ENCODE peak calls at places on chromosomes 12 and 14, in seven cellular contexts. M is H1; N is right cardiac atrium; F is tibial artery; K is body of pancreas; H is naive thymus-derived CD4-positive, alpha-beta T cell; L is spleen. W is an unnamed sample.

GRCh38 chr12:34404377-34405285 is 382.3 kb downstream of the ALG10 start:
- DNase-seq in K (no peak), L (peak; percentile 43), M (no peak), N (no peak), H (no peak), F (peak; percentile 7), W (peak; percentile 20)

GRCh38 chr12:117533687-117534086 is 172.3 kb upstream of the NOS1 start:
- DNase-seq in N (no peak), K (peak; percentile 12), L (no peak), M (no peak), H (no peak), F (no peak), W (no peak)

GRCh38 chr12:31682136-31682962 is 22.9 kb downstream of the ETFBKMT start:
- DNase-seq in F (peak; percentile 30), H (peak; percentile 66), K (peak; percentile 44), L (peak; percentile 83), N (no peak), M (peak; percentile 69), W (no peak)

GRCh38 chr14:93543766-93544165 is 113.0 kb downstream of the UNC79 start:
- DNase-seq in F (no peak), H (no peak), N (no peak), K (no peak), M (no peak), L (no peak), W (no peak)

GRCh38 chr12:47100146-47100545 is 20.4 kb upstream of the AMIGO2 start:
- DNase-seq in F (no peak), M (no peak), N (no peak), H (no peak), L (no peak), K (no peak), W (no peak)

GRCh38 chr12:69916541-69917270 is 91.7 kb downstream of the MYRFL start:
- DNase-seq in K (no peak), H (no peak), M (no peak), N (peak; percentile 43), L (no peak), F (no peak), W (no peak)

GRCh38 chr14:22552001-22552826 is 36.8 kb downstream of the DAD1 start:
- DNase-seq in K (no peak), F (no peak), M (no peak), L (no peak), H (no peak), N (no peak), W (no peak)

GRCh38 chr12:20142956-20143355 is 225.4 kb upstream of the PDE3A start:
- DNase-seq in K (no peak), N (no peak), H (no peak), M (no peak), L (no peak), F (no peak), W (no peak)

GRCh38 chr14:98184467-98184866 is 1087.5 kb downstream of the BCL11B start:
- DNase-seq in K (no peak), L (no peak), F (no peak), M (no peak), N (no peak), H (no peak), W (no peak)

GRCh38 chr14:68548194-68549056 is 244.4 kb downstream of the ZFP36L1 start:
- DNase-seq in F (peak; percentile 93), K (peak; percentile 58), H (no peak), L (no peak), M (no peak), N (peak; percentile 96), W (peak; percentile 99)

GRCh38 chr12:6341439-6342139 is at the start of gene TNFRSF1A:
- DNase-seq in N (peak; percentile 89), F (peak; percentile 85), L (peak; percentile 87), M (no peak), H (peak; percentile 53), K (peak; percentile 78), W (peak; percentile 75)

GRCh38 chr14:100305446-100306255 is 593 bp downstream of the SLC25A29 start:
- DNase-seq in L (peak; percentile 90), N (peak; percentile 78), F (no peak), K (peak; percentile 33), H (peak; percentile 26), M (no peak), W (no peak)

GRCh38 chr14:104968153-104968527 is 10.0 kb downstream of the AHNAK2 start:
- DNase-seq in N (peak; percentile 95), F (peak; percentile 88), H (no peak), K (peak; percentile 44), L (peak; percentile 74), M (no peak), W (peak; percentile 94)

GRCh38 chr14:29536886-29537511 is 390.6 kb downstream of the PRKD1 start:
- DNase-seq in F (no peak), L (no peak), M (no peak), K (no peak), H (no peak), N (no peak), W (no peak)

GRCh38 chr12:111448266-111448830 is 42.6 kb downstream of the SH2B3 start:
- DNase-seq in K (no peak), L (no peak), M (no peak), H (no peak), F (no peak), N (no peak), W (no peak)

GRCh38 chr12:38771871-38772270 is 133.5 kb downstream of the CPNE8 start:
- DNase-seq in M (no peak), H (no peak), F (no peak), L (no peak), K (no peak), N (no peak), W (no peak)

GRCh38 chr12:48924617-48925217 is 575 bp downstream of the FKBP11 start:
- DNase-seq in H (peak; percentile 77), M (peak; percentile 29), N (peak; percentile 78), L (peak; percentile 92), K (peak; percentile 71), F (peak; percentile 29), W (no peak)

GRCh38 chr14:62097072-62097471 is 334.9 kb downstream of the SNAPC1 start:
- DNase-seq in F (no peak), M (no peak), L (no peak), K (no peak), H (no peak), N (no peak), W (no peak)
- H3K27ac ChIP-seq in F (no peak overlapping the region), M (no peak overlapping the region), L (peak overlapping the region; percentile 13), K (no peak overlapping the region), H (no peak overlapping the region), N (no peak overlapping the region), W (no peak overlapping the region)

GRCh38 chr14:53613404-53614253 is 343.0 kb downstream of the BMP4 start:
- DNase-seq in H (no peak), K (peak; percentile 55), M (no peak), L (peak; percentile 75), N (no peak), F (no peak), W (peak; percentile 70)
- H3K27ac ChIP-seq in H (no peak overlapping the region), K (peak overlapping the region; percentile 72), M (no peak overlapping the region), L (peak overlapping the region; percentile 62), N (no peak overlapping the region), F (no peak overlapping the region), W (no peak overlapping the region)

DNA sequence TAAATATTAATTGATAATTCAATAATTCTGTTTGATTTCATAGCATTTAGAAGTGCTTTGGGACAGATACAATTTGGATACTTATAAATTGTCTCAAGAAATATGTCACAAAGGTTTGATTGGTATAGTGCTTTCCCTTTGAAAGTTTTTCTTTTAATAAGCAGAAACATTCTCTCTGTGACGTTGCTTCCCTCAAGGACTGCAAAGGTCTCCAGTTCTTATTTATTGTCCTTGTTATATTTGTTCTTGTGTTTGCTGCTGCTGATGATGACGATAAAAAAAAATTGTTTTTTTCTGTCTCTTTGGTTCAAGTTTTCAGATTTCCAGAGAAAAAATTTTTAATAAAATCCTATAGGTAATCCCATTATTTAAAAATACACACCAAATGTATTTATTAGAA is 176.3 kb upstream of the CLEC14A start:
- DNase-seq in H (no peak), M (no peak), L (no peak), F (no peak), K (no peak), N (no peak), W (no peak)
- H3K27ac ChIP-seq in H (no peak overlapping the region), M (no peak overlapping the region), L (no peak overlapping the region), F (no peak overlapping the region), K (no peak overlapping the region), N (no peak overlapping the region), W (no peak overlapping the region)

DNA sequence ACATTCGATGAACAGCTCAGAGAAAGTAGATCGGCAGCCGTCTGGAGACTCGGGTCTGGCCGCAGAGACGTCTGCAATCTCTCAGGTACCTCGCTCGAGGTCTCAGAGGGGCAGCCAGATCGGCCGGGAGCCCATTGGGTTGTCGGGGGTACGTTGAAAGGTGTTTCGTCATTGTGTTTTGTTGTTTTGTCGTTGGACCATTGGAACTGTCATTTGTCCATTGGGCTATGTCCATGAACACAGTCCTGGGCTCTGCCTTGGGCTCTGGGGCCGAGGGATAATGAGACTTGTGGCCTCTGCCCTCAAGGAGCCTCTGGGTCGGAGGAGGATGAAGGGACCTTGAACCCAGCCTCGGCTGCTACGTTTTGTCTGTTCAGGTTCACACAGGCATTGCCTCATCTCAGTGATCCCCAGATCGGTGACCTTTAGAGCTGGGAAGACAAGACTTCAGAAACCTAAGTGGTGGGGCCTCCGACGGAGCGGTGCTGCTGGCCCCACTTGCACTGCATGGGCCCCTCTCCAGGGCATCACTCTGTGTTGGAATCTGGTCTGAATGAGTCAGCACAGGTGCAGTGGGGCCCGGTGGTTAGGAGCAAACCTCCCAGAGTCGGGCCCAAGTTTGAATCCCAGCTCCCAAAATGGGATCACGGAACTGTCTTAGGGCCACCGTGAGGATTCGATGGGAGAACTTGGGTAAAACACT is 23.6 kb upstream of the MLXIP start:
- DNase-seq in L (no peak), K (no peak), N (no peak), M (no peak), H (no peak), F (no peak), W (no peak)
- H3K27ac ChIP-seq in L (no peak overlapping the region), K (peak overlapping the region; percentile 13), N (no peak overlapping the region), M (no peak overlapping the region), H (no peak overlapping the region), F (no peak overlapping the region), W (no peak overlapping the region)

DNA sequence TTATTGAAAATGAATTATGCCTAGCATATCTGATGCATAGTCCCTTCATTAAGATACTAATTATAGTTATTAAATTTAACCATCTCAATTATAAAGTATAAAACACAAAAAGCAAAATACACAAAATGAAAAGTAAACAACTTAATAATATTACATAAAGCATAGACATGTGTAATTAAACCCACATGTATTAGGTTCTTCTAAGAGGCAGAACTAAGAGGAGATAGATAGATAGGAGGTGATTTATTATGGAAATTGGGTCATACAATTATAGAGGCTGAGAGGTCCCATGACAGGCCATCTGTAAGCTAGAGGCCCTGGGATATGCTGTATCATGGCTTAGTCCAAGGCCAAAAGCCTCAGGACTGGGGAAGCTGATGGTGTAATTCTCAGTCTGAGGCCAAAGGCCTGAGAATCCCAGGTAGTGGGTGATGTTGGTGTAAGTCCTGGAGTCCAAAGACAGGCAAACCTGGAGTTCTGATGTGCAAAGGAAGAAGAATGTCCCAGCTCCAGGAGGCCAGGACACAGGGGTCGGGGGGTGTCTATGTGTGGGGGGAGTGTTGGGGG is 953.3 kb downstream of the TRHDE start:
- DNase-seq in N (no peak), H (no peak), M (no peak), F (no peak), K (no peak), L (no peak), W (no peak)
- H3K27ac ChIP-seq in N (no peak overlapping the region), H (no peak overlapping the region), M (no peak overlapping the region), F (no peak overlapping the region), K (no peak overlapping the region), L (no peak overlapping the region), W (no peak overlapping the region)